ENCODE peak calls at places on chromosomes 11 and 22, in seven cellular contexts. R is substantia nigra; P is NCI-H1092; H is activated T-cell treated with anti-CD3 and anti-CD28 coated beads for 1 hour; F is HS-5; N is activated CD8-positive, alpha-beta memory T cell treated with anti-CD3 and anti-CD28 coated beads for 48 hours; E is NCI-H774. I is an unnamed sample.

GRCh38 chr11:35488117-35488516 is 37.3 kb downstream of the PAMR1 start:
- DNase-seq in R (no peak), P (no peak), H (no peak), F (no peak), N (no peak), E (no peak), I (no peak)

GRCh38 chr11:18791175-18792065 is at the start of gene PTPN5:
- DNase-seq in R (no peak), P (no peak), H (no peak), F (no peak), N (no peak), E (no peak), I (no peak)

GRCh38 chr11:95359756-95360155 is 128.8 kb upstream of the SESN3 start:
- DNase-seq in R (no peak), P (no peak), H (no peak), F (no peak), N (no peak), E (no peak), I (no peak)

GRCh38 chr11:65311197-65311631 is 3.5 kb upstream of the CDC42EP2 start:
- DNase-seq in R (no peak), P (no peak), H (no peak), F (no peak), N (no peak), E (no peak), I (peak; percentile 82)

GRCh38 chr22:37802310-37803194 is 5.2 kb upstream of the GCAT start:
- DNase-seq in R (peak; percentile 47), P (peak; percentile 58), H (no peak), F (no peak), N (no peak), E (no peak), I (peak; percentile 83)

GRCh38 chr11:12029738-12030363 is 21.4 kb upstream of the DKK3 start:
- DNase-seq in R (no peak), P (no peak), H (no peak), F (peak; percentile 73), N (no peak), E (no peak), I (no peak)

GRCh38 chr11:46345131-46345597 is 2.1 kb upstream of the DGKZ start:
- DNase-seq in R (no peak), P (no peak), H (no peak), F (no peak), N (no peak), E (no peak), I (peak; percentile 87)

GRCh38 chr11:43802509-43802908 is 78.1 kb upstream of the ALKBH3 start:
- DNase-seq in R (no peak), P (no peak), H (no peak), F (no peak), N (no peak), E (no peak), I (no peak)